ENCODE peak calls at places on chromosomes 3 and 15, in ten cellular contexts. A is fibroblast of lung; Y is right cardiac atrium; U is cardiac muscle cell; Q is NB4; Z is HTR-8/SVneo; V is stimulated activated CD8-positive, alpha-beta memory T cell treated with anti-CD3 and anti-CD28 coated beads, Interleukin-7, amount 100 ng/mL, for 1 hour; P is activated CD8-positive, alpha-beta T cell treated with anti-CD3 and anti-CD28 coated beads for 36 hours; N is pancreas; M is HEK293T. D is an unnamed sample.

GRCh38 chr15:42724276-42724675 is 12.7 kb downstream of the CDAN1 start:
- DNase-seq in A (no peak), Y (no peak), U (no peak), Q (no peak), Z (no peak), V (no peak), P (no peak), N (no peak), M (no peak), D (no peak)

GRCh38 chr3:123385981-123386380 is 62.9 kb downstream of the ADCY5 start:
- DNase-seq in A (peak; percentile 19), Y (peak; percentile 55), U (peak; percentile 24), Q (no peak), Z (peak; percentile 60), V (no peak), P (no peak), N (peak; percentile 44), M (no peak), D (peak; percentile 11)

GRCh38 chr3:59572106-59572505 is 522.3 kb upstream of the CFAP20DC start:
- DNase-seq in A (no peak), Y (no peak), U (peak; percentile 21), Q (no peak), Z (no peak), V (no peak), P (no peak), N (no peak), M (no peak), D (peak; percentile 40)

GRCh38 chr3:127050733-127051132 is 67.8 kb downstream of the PLXNA1 start:
- DNase-seq in A (no peak), Y (no peak), U (no peak), Q (no peak), Z (no peak), V (no peak), P (no peak), N (no peak), M (no peak), D (no peak)

GRCh38 chr3:191120447-191121304 is 78.4 kb upstream of the OSTN start:
- DNase-seq in A (no peak), Y (no peak), U (no peak), Q (no peak), Z (no peak), V (no peak), P (no peak), N (no peak), M (no peak), D (no peak)

GRCh38 chr3:194486540-194487288 is at the start of gene ATP13A3:
- DNase-seq in A (peak; percentile 91), Y (peak; percentile 90), U (peak; percentile 97), Q (peak; percentile 93), Z (peak; percentile 88), V (peak; percentile 79), P (peak; percentile 87), N (peak; percentile 91), M (peak; percentile 90), D (peak; percentile 89)

GRCh38 chr3:190557311-190557710 is 43.4 kb downstream of the IL1RAP start:
- DNase-seq in A (no peak), Y (no peak), U (no peak), Q (no peak), Z (no peak), V (no peak), P (no peak), N (no peak), M (no peak), D (no peak)

GRCh38 chr3:54427951-54428871 is 305.9 kb downstream of the CACNA2D3 start:
- DNase-seq in A (peak; percentile 78), Y (peak; percentile 40), U (peak; percentile 84), Q (peak; percentile 68), Z (peak; percentile 32), V (no peak), P (peak; percentile 58), N (peak; percentile 27), M (peak; percentile 69), D (peak; percentile 77)

GRCh38 chr15:58568157-58568571 is 136.4 kb downstream of the LIPC start:
- DNase-seq in A (no peak), Y (no peak), U (no peak), Q (peak; percentile 62), Z (no peak), V (no peak), P (peak; percentile 33), N (no peak), M (no peak), D (no peak)

GRCh38 chr3:152556731-152557254 is 278.1 kb upstream of the P2RY1 start:
- DNase-seq in A (peak; percentile 46), Y (peak; percentile 28), U (peak; percentile 83), Q (peak; percentile 35), Z (peak; percentile 17), V (no peak), P (peak; percentile 5), N (no peak), M (no peak), D (peak; percentile 92)